ENCODE peak calls at places on chromosomes 12 and 14, in nine cellular contexts. One of them, this sample, is unnamed.

GRCh38 chr14:23361320-23361719 is 3.7 kb downstream of the EFS start:
- DNase-seq in CD8-positive, alpha-beta T cell: no peak
- DNase-seq in heart left ventricle: no peak
- DNase-seq in SJSA1: no peak
- DNase-seq in fibroblast of mammary gland: peak
- DNase-seq in activated naive CD4-positive, alpha-beta T cell: no peak
- DNase-seq in BJ: no peak
- DNase-seq in substantia nigra: no peak
- DNase-seq in stimulated activated CD4-positive, alpha-beta T cell treated with anti-CD3 and anti-CD28 coated beads, TNF-alpha, amount 100 ng/mL, for 1 hour: no peak
- DNase-seq in this sample: no peak

GRCh38 chr12:59650594-59651229 is 54.9 kb downstream of the SLC16A7 start:
- DNase-seq in fibroblast of mammary gland: peak
- DNase-seq in activated naive CD4-positive, alpha-beta T cell: no peak
- DNase-seq in SJSA1: no peak
- DNase-seq in CD8-positive, alpha-beta T cell: no peak
- DNase-seq in BJ: no peak
- DNase-seq in stimulated activated CD4-positive, alpha-beta T cell treated with anti-CD3 and anti-CD28 coated beads, TNF-alpha, amount 100 ng/mL, for 1 hour: no peak
- DNase-seq in substantia nigra: no peak
- DNase-seq in heart left ventricle: no peak
- DNase-seq in this sample: no peak

GRCh38 chr12:19298837-19299605 is 140.3 kb upstream of the AEBP2 start:
- DNase-seq in activated naive CD4-positive, alpha-beta T cell: no peak
- DNase-seq in heart left ventricle: no peak
- DNase-seq in stimulated activated CD4-positive, alpha-beta T cell treated with anti-CD3 and anti-CD28 coated beads, TNF-alpha, amount 100 ng/mL, for 1 hour: no peak
- DNase-seq in CD8-positive, alpha-beta T cell: no peak
- DNase-seq in BJ: no peak
- DNase-seq in fibroblast of mammary gland: peak
- DNase-seq in SJSA1: no peak
- DNase-seq in substantia nigra: no peak
- DNase-seq in this sample: no peak

GRCh38 chr14:58912799-58913432 is 275.2 kb downstream of the DACT1 start:
- DNase-seq in BJ: no peak
- DNase-seq in heart left ventricle: no peak
- DNase-seq in activated naive CD4-positive, alpha-beta T cell: no peak
- DNase-seq in fibroblast of mammary gland: no peak
- DNase-seq in substantia nigra: no peak
- DNase-seq in stimulated activated CD4-positive, alpha-beta T cell treated with anti-CD3 and anti-CD28 coated beads, TNF-alpha, amount 100 ng/mL, for 1 hour: no peak
- DNase-seq in CD8-positive, alpha-beta T cell: no peak
- DNase-seq in SJSA1: no peak
- DNase-seq in this sample: no peak

GRCh38 chr12:63400746-63401145 is 249.7 kb upstream of the AVPR1A start:
- DNase-seq in substantia nigra: no peak
- DNase-seq in fibroblast of mammary gland: no peak
- DNase-seq in BJ: no peak
- DNase-seq in heart left ventricle: no peak
- DNase-seq in CD8-positive, alpha-beta T cell: no peak
- DNase-seq in stimulated activated CD4-positive, alpha-beta T cell treated with anti-CD3 and anti-CD28 coated beads, TNF-alpha, amount 100 ng/mL, for 1 hour: no peak
- DNase-seq in SJSA1: no peak
- DNase-seq in activated naive CD4-positive, alpha-beta T cell: no peak
- DNase-seq in this sample: no peak

GRCh38 chr12:12244341-12244740 is 22.5 kb downstream of the LRP6 start:
- DNase-seq in activated naive CD4-positive, alpha-beta T cell: no peak
- DNase-seq in CD8-positive, alpha-beta T cell: no peak
- DNase-seq in fibroblast of mammary gland: no peak
- DNase-seq in SJSA1: no peak
- DNase-seq in BJ: no peak
- DNase-seq in heart left ventricle: no peak
- DNase-seq in stimulated activated CD4-positive, alpha-beta T cell treated with anti-CD3 and anti-CD28 coated beads, TNF-alpha, amount 100 ng/mL, for 1 hour: no peak
- DNase-seq in substantia nigra: no peak
- DNase-seq in this sample: no peak

GRCh38 chr14:46482200-46482599 is 169.4 kb downstream of the RPL10L start:
- DNase-seq in stimulated activated CD4-positive, alpha-beta T cell treated with anti-CD3 and anti-CD28 coated beads, TNF-alpha, amount 100 ng/mL, for 1 hour: no peak
- DNase-seq in activated naive CD4-positive, alpha-beta T cell: no peak
- DNase-seq in fibroblast of mammary gland: no peak
- DNase-seq in substantia nigra: no peak
- DNase-seq in BJ: no peak
- DNase-seq in SJSA1: no peak
- DNase-seq in heart left ventricle: no peak
- DNase-seq in CD8-positive, alpha-beta T cell: no peak
- DNase-seq in this sample: no peak

GRCh38 chr14:71648725-71649124 is 283.5 kb upstream of the RGS6 start:
- DNase-seq in substantia nigra: no peak
- DNase-seq in activated naive CD4-positive, alpha-beta T cell: no peak
- DNase-seq in SJSA1: no peak
- DNase-seq in fibroblast of mammary gland: peak
- DNase-seq in stimulated activated CD4-positive, alpha-beta T cell treated with anti-CD3 and anti-CD28 coated beads, TNF-alpha, amount 100 ng/mL, for 1 hour: no peak
- DNase-seq in BJ: no peak
- DNase-seq in heart left ventricle: no peak
- DNase-seq in CD8-positive, alpha-beta T cell: no peak
- DNase-seq in this sample: no peak

GRCh38 chr14:61418749-61419148 is 97.4 kb downstream of the PRKCH start:
- DNase-seq in activated naive CD4-positive, alpha-beta T cell: no peak
- DNase-seq in substantia nigra: no peak
- DNase-seq in SJSA1: no peak
- DNase-seq in stimulated activated CD4-positive, alpha-beta T cell treated with anti-CD3 and anti-CD28 coated beads, TNF-alpha, amount 100 ng/mL, for 1 hour: no peak
- DNase-seq in fibroblast of mammary gland: no peak
- DNase-seq in heart left ventricle: no peak
- DNase-seq in BJ: no peak
- DNase-seq in CD8-positive, alpha-beta T cell: no peak
- DNase-seq in this sample: no peak

GRCh38 chr14:105055334-105055733 is 9.9 kb downstream of the GPR132 start:
- DNase-seq in stimulated activated CD4-positive, alpha-beta T cell treated with anti-CD3 and anti-CD28 coated beads, TNF-alpha, amount 100 ng/mL, for 1 hour: no peak
- DNase-seq in SJSA1: no peak
- DNase-seq in substantia nigra: no peak
- DNase-seq in heart left ventricle: no peak
- DNase-seq in fibroblast of mammary gland: no peak
- DNase-seq in CD8-positive, alpha-beta T cell: no peak
- DNase-seq in BJ: no peak
- DNase-seq in activated naive CD4-positive, alpha-beta T cell: no peak
- DNase-seq in this sample: no peak

GRCh38 chr14:59961518-59962062 is 41.6 kb downstream of the LRRC9 start:
- DNase-seq in SJSA1: no peak
- DNase-seq in fibroblast of mammary gland: no peak
- DNase-seq in stimulated activated CD4-positive, alpha-beta T cell treated with anti-CD3 and anti-CD28 coated beads, TNF-alpha, amount 100 ng/mL, for 1 hour: no peak
- DNase-seq in activated naive CD4-positive, alpha-beta T cell: no peak
- DNase-seq in substantia nigra: no peak
- DNase-seq in heart left ventricle: no peak
- DNase-seq in CD8-positive, alpha-beta T cell: no peak
- DNase-seq in BJ: no peak
- DNase-seq in this sample: no peak

GRCh38 chr14:32327255-32327961 is 1.7 kb upstream of the AKAP6 start:
- DNase-seq in heart left ventricle: no peak
- DNase-seq in substantia nigra: no peak
- DNase-seq in BJ: no peak
- DNase-seq in stimulated activated CD4-positive, alpha-beta T cell treated with anti-CD3 and anti-CD28 coated beads, TNF-alpha, amount 100 ng/mL, for 1 hour: no peak
- DNase-seq in fibroblast of mammary gland: no peak
- DNase-seq in activated naive CD4-positive, alpha-beta T cell: no peak
- DNase-seq in SJSA1: no peak
- DNase-seq in CD8-positive, alpha-beta T cell: no peak
- DNase-seq in this sample: no peak

GRCh38 chr12:112349440-112349839 is 32.8 kb downstream of the HECTD4 start:
- DNase-seq in fibroblast of mammary gland: peak
- DNase-seq in stimulated activated CD4-positive, alpha-beta T cell treated with anti-CD3 and anti-CD28 coated beads, TNF-alpha, amount 100 ng/mL, for 1 hour: no peak
- DNase-seq in substantia nigra: no peak
- DNase-seq in activated naive CD4-positive, alpha-beta T cell: no peak
- DNase-seq in BJ: no peak
- DNase-seq in CD8-positive, alpha-beta T cell: no peak
- DNase-seq in heart left ventricle: no peak
- DNase-seq in SJSA1: no peak
- DNase-seq in this sample: no peak

GRCh38 chr14:75443203-75443969 is 15.6 kb downstream of the JDP2 start:
- DNase-seq in heart left ventricle: no peak
- DNase-seq in stimulated activated CD4-positive, alpha-beta T cell treated with anti-CD3 and anti-CD28 coated beads, TNF-alpha, amount 100 ng/mL, for 1 hour: no peak
- DNase-seq in CD8-positive, alpha-beta T cell: no peak
- DNase-seq in substantia nigra: no peak
- DNase-seq in fibroblast of mammary gland: peak
- DNase-seq in activated naive CD4-positive, alpha-beta T cell: no peak
- DNase-seq in SJSA1: no peak
- DNase-seq in BJ: no peak
- DNase-seq in this sample: no peak

GRCh38 chr14:82112210-82112839 is 578.7 kb upstream of the SEL1L start:
- DNase-seq in fibroblast of mammary gland: no peak
- DNase-seq in heart left ventricle: no peak
- DNase-seq in CD8-positive, alpha-beta T cell: no peak
- DNase-seq in activated naive CD4-positive, alpha-beta T cell: no peak
- DNase-seq in BJ: no peak
- DNase-seq in stimulated activated CD4-positive, alpha-beta T cell treated with anti-CD3 and anti-CD28 coated beads, TNF-alpha, amount 100 ng/mL, for 1 hour: no peak
- DNase-seq in substantia nigra: no peak
- DNase-seq in SJSA1: no peak
- DNase-seq in this sample: no peak

GRCh38 chr14:52473557-52473956 is 78.7 kb downstream of the TXNDC16 start:
- DNase-seq in BJ: no peak
- DNase-seq in CD8-positive, alpha-beta T cell: no peak
- DNase-seq in substantia nigra: no peak
- DNase-seq in activated naive CD4-positive, alpha-beta T cell: no peak
- DNase-seq in heart left ventricle: no peak
- DNase-seq in SJSA1: no peak
- DNase-seq in stimulated activated CD4-positive, alpha-beta T cell treated with anti-CD3 and anti-CD28 coated beads, TNF-alpha, amount 100 ng/mL, for 1 hour: no peak
- DNase-seq in fibroblast of mammary gland: peak
- DNase-seq in this sample: peak

GRCh38 chr12:28887591-28887990 is 261.5 kb upstream of the FAR2 start:
- DNase-seq in BJ: no peak
- DNase-seq in heart left ventricle: no peak
- DNase-seq in CD8-positive, alpha-beta T cell: no peak
- DNase-seq in SJSA1: no peak
- DNase-seq in substantia nigra: no peak
- DNase-seq in activated naive CD4-positive, alpha-beta T cell: no peak
- DNase-seq in stimulated activated CD4-positive, alpha-beta T cell treated with anti-CD3 and anti-CD28 coated beads, TNF-alpha, amount 100 ng/mL, for 1 hour: no peak
- DNase-seq in fibroblast of mammary gland: no peak
- DNase-seq in this sample: no peak

GRCh38 chr12:83462419-83462818 is 775.7 kb downstream of the TMTC2 start:
- DNase-seq in substantia nigra: no peak
- DNase-seq in activated naive CD4-positive, alpha-beta T cell: no peak
- DNase-seq in SJSA1: no peak
- DNase-seq in CD8-positive, alpha-beta T cell: no peak
- DNase-seq in heart left ventricle: no peak
- DNase-seq in fibroblast of mammary gland: no peak
- DNase-seq in BJ: no peak
- DNase-seq in stimulated activated CD4-positive, alpha-beta T cell treated with anti-CD3 and anti-CD28 coated beads, TNF-alpha, amount 100 ng/mL, for 1 hour: no peak
- DNase-seq in this sample: no peak

GRCh38 chr12:117045998-117046374 is 53.2 kb downstream of the TESC start:
- DNase-seq in fibroblast of mammary gland: no peak
- DNase-seq in BJ: no peak
- DNase-seq in CD8-positive, alpha-beta T cell: no peak
- DNase-seq in substantia nigra: no peak
- DNase-seq in heart left ventricle: no peak
- DNase-seq in activated naive CD4-positive, alpha-beta T cell: no peak
- DNase-seq in SJSA1: no peak
- DNase-seq in stimulated activated CD4-positive, alpha-beta T cell treated with anti-CD3 and anti-CD28 coated beads, TNF-alpha, amount 100 ng/mL, for 1 hour: no peak
- DNase-seq in this sample: no peak

GRCh38 chr12:92505373-92506340 is 197.1 kb upstream of the PLEKHG7 start:
- DNase-seq in fibroblast of mammary gland: peak
- DNase-seq in heart left ventricle: peak
- DNase-seq in substantia nigra: no peak
- DNase-seq in activated naive CD4-positive, alpha-beta T cell: no peak
- DNase-seq in BJ: no peak
- DNase-seq in CD8-positive, alpha-beta T cell: peak
- DNase-seq in stimulated activated CD4-positive, alpha-beta T cell treated with anti-CD3 and anti-CD28 coated beads, TNF-alpha, amount 100 ng/mL, for 1 hour: no peak
- DNase-seq in SJSA1: no peak
- DNase-seq in this sample: peak

GRCh38 chr12:75724913-75725312 is 213.5 kb upstream of the KRR1 start:
- DNase-seq in BJ: peak
- DNase-seq in heart left ventricle: no peak
- DNase-seq in fibroblast of mammary gland: peak
- DNase-seq in CD8-positive, alpha-beta T cell: no peak
- DNase-seq in substantia nigra: no peak
- DNase-seq in SJSA1: peak
- DNase-seq in stimulated activated CD4-positive, alpha-beta T cell treated with anti-CD3 and anti-CD28 coated beads, TNF-alpha, amount 100 ng/mL, for 1 hour: no peak
- DNase-seq in activated naive CD4-positive, alpha-beta T cell: no peak
- DNase-seq in this sample: no peak

GRCh38 chr14:78721756-78722455 is 551.7 kb downstream of the NRXN3 start:
- DNase-seq in substantia nigra: no peak
- DNase-seq in CD8-positive, alpha-beta T cell: no peak
- DNase-seq in activated naive CD4-positive, alpha-beta T cell: no peak
- DNase-seq in fibroblast of mammary gland: no peak
- DNase-seq in SJSA1: no peak
- DNase-seq in heart left ventricle: no peak
- DNase-seq in stimulated activated CD4-positive, alpha-beta T cell treated with anti-CD3 and anti-CD28 coated beads, TNF-alpha, amount 100 ng/mL, for 1 hour: no peak
- DNase-seq in BJ: no peak
- DNase-seq in this sample: no peak

GRCh38 chr14:73339846-73340565 is 102.7 kb downstream of the PAPLN start:
- DNase-seq in stimulated activated CD4-positive, alpha-beta T cell treated with anti-CD3 and anti-CD28 coated beads, TNF-alpha, amount 100 ng/mL, for 1 hour: no peak
- DNase-seq in substantia nigra: no peak
- DNase-seq in CD8-positive, alpha-beta T cell: no peak
- DNase-seq in fibroblast of mammary gland: no peak
- DNase-seq in activated naive CD4-positive, alpha-beta T cell: no peak
- DNase-seq in BJ: no peak
- DNase-seq in heart left ventricle: no peak
- DNase-seq in SJSA1: no peak
- DNase-seq in this sample: no peak

GRCh38 chr14:77290705-77291104 is 19.7 kb upstream of the NGB start:
- DNase-seq in substantia nigra: no peak
- DNase-seq in stimulated activated CD4-positive, alpha-beta T cell treated with anti-CD3 and anti-CD28 coated beads, TNF-alpha, amount 100 ng/mL, for 1 hour: no peak
- DNase-seq in activated naive CD4-positive, alpha-beta T cell: no peak
- DNase-seq in CD8-positive, alpha-beta T cell: no peak
- DNase-seq in BJ: no peak
- DNase-seq in SJSA1: no peak
- DNase-seq in fibroblast of mammary gland: no peak
- DNase-seq in heart left ventricle: no peak
- DNase-seq in this sample: no peak

GRCh38 chr12:1761857-1762256 is 58.5 kb upstream of the LRTM2 start:
- DNase-seq in substantia nigra: no peak
- DNase-seq in BJ: no peak
- DNase-seq in CD8-positive, alpha-beta T cell: no peak
- DNase-seq in SJSA1: no peak
- DNase-seq in heart left ventricle: no peak
- DNase-seq in fibroblast of mammary gland: no peak
- DNase-seq in stimulated activated CD4-positive, alpha-beta T cell treated with anti-CD3 and anti-CD28 coated beads, TNF-alpha, amount 100 ng/mL, for 1 hour: no peak
- DNase-seq in activated naive CD4-positive, alpha-beta T cell: no peak
- DNase-seq in this sample: no peak

GRCh38 chr14:90453401-90453951 is 56.6 kb downstream of the CALM1 start:
- DNase-seq in activated naive CD4-positive, alpha-beta T cell: no peak
- DNase-seq in BJ: no peak
- DNase-seq in fibroblast of mammary gland: no peak
- DNase-seq in substantia nigra: peak
- DNase-seq in SJSA1: no peak
- DNase-seq in stimulated activated CD4-positive, alpha-beta T cell treated with anti-CD3 and anti-CD28 coated beads, TNF-alpha, amount 100 ng/mL, for 1 hour: no peak
- DNase-seq in heart left ventricle: no peak
- DNase-seq in CD8-positive, alpha-beta T cell: no peak
- DNase-seq in this sample: no peak

GRCh38 chr12:120640840-120641833 is 711 bp downstream of the CABP1 start:
- DNase-seq in stimulated activated CD4-positive, alpha-beta T cell treated with anti-CD3 and anti-CD28 coated beads, TNF-alpha, amount 100 ng/mL, for 1 hour: no peak
- DNase-seq in activated naive CD4-positive, alpha-beta T cell: no peak
- DNase-seq in fibroblast of mammary gland: peak
- DNase-seq in SJSA1: peak
- DNase-seq in heart left ventricle: peak
- DNase-seq in substantia nigra: no peak
- DNase-seq in CD8-positive, alpha-beta T cell: peak
- DNase-seq in BJ: no peak
- DNase-seq in this sample: peak

GRCh38 chr12:66538970-66539369 is 139.9 kb downstream of the GRIP1 start:
- DNase-seq in BJ: no peak
- DNase-seq in CD8-positive, alpha-beta T cell: no peak
- DNase-seq in fibroblast of mammary gland: no peak
- DNase-seq in heart left ventricle: no peak
- DNase-seq in SJSA1: no peak
- DNase-seq in substantia nigra: no peak
- DNase-seq in stimulated activated CD4-positive, alpha-beta T cell treated with anti-CD3 and anti-CD28 coated beads, TNF-alpha, amount 100 ng/mL, for 1 hour: no peak
- DNase-seq in activated naive CD4-positive, alpha-beta T cell: no peak
- DNase-seq in this sample: no peak

This sample was measured in naive B cell.